ENCODE peak calls at places on chromosomes 1 and 21, in eight cellular contexts. E, R, B, J, H, X, W and Z are unnamed samples.
A peak's percentile ranks its signal among the peaks of the same experiment; 100 is the strongest.

GRCh38 chr21:41638201-41638790 is 128.6 kb downstream of the RIPK4 start:
- DNase-seq in H (no peak), W (no peak), B (no peak), R (no peak), X (no peak), E (no peak), J (no peak), Z (no peak)

GRCh38 chr1:2583871-2584341 is 2.7 kb upstream of the PRXL2B start:
- DNase-seq in B (peak; percentile 10), X (no peak), H (no peak), J (no peak), R (no peak), W (no peak), E (no peak), Z (no peak)

GRCh38 chr1:212975607-212975918 is 25.2 kb downstream of the VASH2 start:
- DNase-seq in E (no peak), X (no peak), W (no peak), J (no peak), R (no peak), B (no peak), H (no peak), Z (no peak)

GRCh38 chr1:169879034-169879835 is 14.5 kb downstream of the SCYL3 start:
- DNase-seq in E (no peak), H (no peak), B (no peak), R (no peak), J (no peak), X (no peak), W (no peak), Z (no peak)

GRCh38 chr1:6519491-6519934 is 28.0 kb upstream of the PLEKHG5 start:
- DNase-seq in E (no peak), X (peak; percentile 56), J (no peak), R (no peak), H (no peak), B (no peak), W (no peak), Z (no peak)

GRCh38 chr1:9269078-9269501 is 23.6 kb upstream of the SPSB1 start:
- DNase-seq in B (no peak), E (no peak), W (no peak), J (no peak), R (no peak), H (no peak), X (no peak), Z (no peak)

GRCh38 chr1:213017447-213018273 is 2.0 kb upstream of the ANGEL2 start:
- DNase-seq in J (no peak), B (no peak), W (no peak), R (no peak), H (no peak), E (no peak), X (no peak), Z (no peak)

GRCh38 chr1:46413596-46413985 is 19.5 kb downstream of the FAAH start:
- DNase-seq in R (no peak), B (no peak), W (no peak), H (no peak), X (no peak), E (no peak), J (no peak), Z (no peak)

GRCh38 chr1:82388679-82389078 is 587.9 kb downstream of the ADGRL2 start:
- DNase-seq in R (no peak), J (peak; percentile 36), E (no peak), B (peak; percentile 6), X (no peak), H (no peak), W (no peak), Z (no peak)

GRCh38 chr1:9183898-9184297 is 50.7 kb upstream of the H6PD start:
- DNase-seq in E (no peak), B (no peak), W (no peak), R (no peak), X (no peak), H (no peak), J (no peak), Z (no peak)

GRCh38 chr1:53946252-53947171 is at the start of gene LRRC42:
- DNase-seq in W (no peak), R (peak; percentile 34), J (no peak), H (no peak), X (no peak), B (no peak), E (no peak), Z (no peak)

GRCh38 chr1:162872981-162873380 is 12.0 kb upstream of the CCDC190 start:
- DNase-seq in H (no peak), B (no peak), E (no peak), R (no peak), X (no peak), J (no peak), W (no peak), Z (no peak)

GRCh38 chr1:44213222-44214112 is at the start of gene DMAP1:
- DNase-seq in X (peak; percentile 88), J (peak; percentile 73), W (peak; percentile 67), R (peak; percentile 60), B (peak; percentile 86), H (no peak), E (peak; percentile 83), Z (peak; percentile 58)

GRCh38 chr1:64241069-64241468 is 37.6 kb downstream of the UBE2U start:
- DNase-seq in B (no peak), X (no peak), J (no peak), R (no peak), H (no peak), E (no peak), W (no peak), Z (no peak)

GRCh38 chr1:198809247-198809646 is 170.4 kb downstream of the PTPRC start:
- DNase-seq in E (no peak), B (no peak), J (no peak), W (no peak), H (no peak), X (no peak), R (no peak), Z (no peak)

GRCh38 chr1:56357931-56358783 is 221.2 kb downstream of the PLPP3 start:
- DNase-seq in H (no peak), B (no peak), X (no peak), E (no peak), J (no peak), R (no peak), W (no peak), Z (no peak)

GRCh38 chr1:50822035-50822776 is 137.9 kb downstream of the FAF1 start:
- DNase-seq in R (no peak), E (no peak), B (no peak), W (no peak), J (no peak), X (no peak), H (no peak), Z (no peak)

GRCh38 chr1:183859865-183860264 is 54.9 kb downstream of the RGL1 start:
- DNase-seq in B (no peak), E (no peak), H (no peak), J (no peak), R (no peak), X (no peak), W (no peak), Z (no peak)

DNA sequence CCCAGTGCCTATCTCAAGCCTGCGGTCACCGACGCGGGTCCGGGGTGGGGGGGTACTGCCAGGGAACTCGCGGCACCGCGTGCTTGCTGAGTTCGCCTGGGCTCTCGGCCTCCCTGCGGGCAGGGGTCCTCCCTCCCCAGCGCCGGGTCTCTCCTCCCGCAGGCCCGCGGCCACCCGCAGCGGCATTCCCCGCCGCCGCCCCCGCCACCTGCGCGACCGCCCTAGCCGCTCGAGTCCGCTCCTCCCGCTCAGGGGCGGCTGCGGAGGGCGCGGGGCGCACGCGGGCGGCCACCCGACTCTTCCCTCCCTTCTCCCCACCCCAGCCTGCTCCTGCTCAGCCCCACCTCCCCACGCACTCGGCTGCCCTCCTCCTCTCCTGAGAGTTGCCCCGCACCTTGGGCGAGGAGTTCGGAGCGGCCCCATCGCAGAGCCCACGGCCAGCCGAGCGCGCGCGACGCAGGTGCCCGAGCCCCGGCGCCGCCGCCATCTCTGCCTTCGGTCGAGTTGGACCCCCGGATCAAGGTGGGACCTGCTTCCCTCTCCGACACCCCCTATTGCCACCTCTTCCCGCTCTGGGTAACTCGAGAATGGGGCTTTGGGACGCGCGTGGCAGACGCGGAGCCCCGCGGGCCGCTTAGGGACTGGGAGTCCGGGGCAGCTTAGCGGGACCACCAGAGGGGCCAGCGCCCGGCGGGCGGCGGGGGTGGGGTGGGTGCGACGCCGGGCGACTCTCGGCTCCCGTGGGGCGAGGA is 105.0 kb downstream of the LEPR start:
- DNase-seq in X (peak; percentile 27), J (no peak), B (peak; percentile 9), E (peak; percentile 9), H (no peak), W (no peak), R (no peak), Z (no peak)
- TF ChIP-seq POLR2A in X (no peak), J (no peak), B (no peak), E (no peak), H (no peak), W (no peak), R (no peak), Z (no peak)

GRCh38 chr21:42654179-42654912 is 925 bp downstream of the PDE9A start:
- DNase-seq in E (no peak), H (no peak), J (no peak), R (no peak), X (no peak), B (no peak), W (no peak), Z (no peak)
- TF ChIP-seq CTCF in E (no peak), H (no peak), J (no peak), R (peak; percentile 39), X (no peak), B (no peak), W (peak; percentile 30), Z (no peak)

GRCh38 chr21:44011774-44012473 is at the start of gene TRAPPC10:
- DNase-seq in J (peak; percentile 76), E (peak; percentile 88), R (no peak), X (peak; percentile 86), B (peak; percentile 83), H (peak; percentile 30), W (peak; percentile 62), Z (peak; percentile 66)
- TF ChIP-seq POLR2A in J (peak; percentile 83), E (peak; percentile 76), R (peak; percentile 82), X (peak; percentile 51), B (peak; percentile 92), H (no peak), W (peak; percentile 81), Z (peak; percentile 94)

GRCh38 chr1:75785320-75785963 is 614 bp upstream of the RABGGTB start:
- DNase-seq in H (no peak), E (no peak), W (no peak), X (no peak), R (no peak), J (no peak), B (no peak), Z (no peak)
- TF ChIP-seq CTCF in H (no peak), E (no peak), W (no peak), X (no peak), R (no peak), J (no peak), B (no peak), Z (no peak)

GRCh38 chr1:17525065-17525464 is 14.4 kb upstream of the ARHGEF10L start:
- DNase-seq in H (no peak), W (no peak), J (no peak), X (no peak), E (no peak), R (no peak), B (no peak), Z (no peak)
- TF ChIP-seq POLR2A in H (no peak), W (no peak), J (no peak), X (no peak), E (no peak), R (no peak), B (no peak), Z (no peak)

DNA sequence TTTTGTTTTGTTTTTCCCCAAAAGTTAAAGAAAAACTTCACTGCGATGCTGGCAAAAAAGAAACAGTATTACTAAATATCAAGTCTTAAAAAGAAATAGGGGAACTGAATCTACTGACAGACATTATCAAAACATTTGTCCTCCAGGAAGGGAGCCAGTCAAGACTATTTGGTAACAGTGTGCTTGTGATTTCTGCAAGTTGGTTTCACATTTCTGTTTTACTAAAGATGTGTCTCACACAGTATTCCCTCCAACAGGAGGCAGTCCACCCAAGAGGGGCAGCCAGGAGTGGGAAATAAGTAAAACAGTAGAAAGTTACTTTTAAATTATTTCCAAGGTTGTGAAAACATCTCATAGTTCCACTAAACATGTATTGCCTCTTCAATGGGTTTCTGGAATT is 74.4 kb upstream of the SDC3 start:
- DNase-seq in J (no peak), B (no peak), H (no peak), W (no peak), R (no peak), E (no peak), X (no peak), Z (peak; percentile 24)
- TF ChIP-seq CTCF in J (no peak), B (no peak), H (no peak), W (no peak), R (no peak), E (no peak), X (no peak), Z (no peak)